ENCODE peak calls at places on chromosomes 5 and 9, in four cellular contexts. F is K562, S is HepG2, C is A549. M is an unnamed sample.

GRCh38 chr9:77014597-77015263 is 4.7 kb upstream of the FOXB2 start:
- DNase-seq in C (no peak), S (no peak), F (no peak), M (peak; percentile 53)

GRCh38 chr5:93532370-93532769 is 48.6 kb downstream of the NR2F1-AS1 start:
- DNase-seq in F (no peak), S (peak; percentile 2), C (peak; percentile 9), M (no peak)

GRCh38 chr5:146475906-146476305 is 28.8 kb downstream of the TCERG1 start:
- DNase-seq in C (no peak), S (no peak), F (no peak), M (no peak)

GRCh38 chr5:83099445-83099844 is 22.1 kb downstream of the XRCC4 start:
- DNase-seq in S (peak; percentile 41), F (no peak), C (no peak), M (no peak)

GRCh38 chr5:135026645-135027317 is 7.2 kb downstream of the PITX1 start:
- DNase-seq in F (no peak), S (no peak), C (no peak), M (no peak)

GRCh38 chr9:95874989-95875304 is 544 bp upstream of the ERCC6L2 start:
- DNase-seq in S (peak; percentile 7), F (peak; percentile 44), C (peak; percentile 52), M (peak; percentile 17)

GRCh38 chr5:9889511-9889910 is 259.4 kb upstream of the TAS2R1 start:
- DNase-seq in F (no peak), C (no peak), S (no peak), M (no peak)

GRCh38 chr9:126154182-126154827 is 172.3 kb upstream of the MVB12B start:
- DNase-seq in F (no peak), S (no peak), C (no peak), M (no peak)

GRCh38 chr5:103829585-103829984 is 267.0 kb upstream of the NUDT12 start:
- DNase-seq in C (peak; percentile 9), F (peak; percentile 17), S (no peak), M (peak; percentile 68)

GRCh38 chr5:38529955-38530644 is 26.3 kb downstream of the LIFR start:
- DNase-seq in F (no peak), C (no peak), S (no peak), M (no peak)

GRCh38 chr9:126614455-126615248 is 924 bp downstream of the LMX1B start:
- DNase-seq in C (no peak), S (no peak), F (no peak), M (peak; percentile 31)

GRCh38 chr5:164326219-164326618 is 820.8 kb downstream of the MAT2B start:
- DNase-seq in S (no peak), C (peak; percentile 4), F (peak; percentile 15), M (no peak)

GRCh38 chr5:116084231-116084630 is 594 bp upstream of the COMMD10 start:
- DNase-seq in F (peak; percentile 45), C (peak; percentile 12), S (no peak), M (no peak)

GRCh38 chr9:71783120-71783523 is 14.8 kb upstream of the CEMIP2 start:
- DNase-seq in F (no peak), S (peak; percentile 45), C (peak; percentile 49), M (no peak)

GRCh38 chr9:16521868-16522381 is 348.5 kb downstream of the BNC2 start:
- DNase-seq in S (no peak), F (no peak), C (no peak), M (no peak)

GRCh38 chr5:111774525-111774924 is 17.5 kb upstream of the NREP start:
- DNase-seq in C (no peak), F (no peak), S (no peak), M (peak; percentile 16)

GRCh38 chr5:54469655-54470054 is 14.2 kb downstream of the HSPB3 start:
- DNase-seq in C (no peak), F (no peak), S (no peak), M (no peak)

GRCh38 chr9:7936201-7936600 is 136.6 kb upstream of the DMAC1 start:
- DNase-seq in C (no peak), S (no peak), F (no peak), M (no peak)

GRCh38 chr5:93503598-93504067 is 77.4 kb downstream of the NR2F1-AS1 start:
- DNase-seq in C (peak; percentile 44), F (no peak), S (peak; percentile 3), M (no peak)

GRCh38 chr9:100324594-100325200 is 28.0 kb downstream of the TEX10 start:
- DNase-seq in F (no peak), S (peak; percentile 9), C (peak; percentile 50), M (no peak)

GRCh38 chr5:32851774-32852173 is 140.7 kb downstream of the NPR3 start:
- DNase-seq in C (no peak), S (no peak), F (no peak), M (no peak)

GRCh38 chr5:72427488-72428437 is 79.4 kb downstream of the ZNF366 start:
- DNase-seq in S (no peak), F (no peak), C (no peak), M (no peak)

GRCh38 chr5:172533399-172534228 is 79.3 kb upstream of the SH3PXD2B start:
- DNase-seq in F (no peak), S (no peak), C (no peak), M (no peak)

GRCh38 chr9:123003467-123003866 is 30.0 kb upstream of the GPR21 start:
- DNase-seq in C (no peak), F (peak; percentile 32), S (no peak), M (no peak)

GRCh38 chr5:61202213-61202612 is 39.9 kb upstream of the SMIM15 start:
- DNase-seq in F (no peak), C (no peak), S (no peak), M (no peak)

GRCh38 chr9:14888857-14889256 is 21.4 kb downstream of the FREM1 start:
- DNase-seq in C (no peak), S (no peak), F (no peak), M (no peak)

GRCh38 chr5:102223542-102224444 is 72.3 kb downstream of the SLCO4C1 start:
- DNase-seq in C (peak; percentile 45), S (peak; percentile 68), F (peak; percentile 11), M (no peak)

GRCh38 chr9:35840901-35841900 is 12.2 kb downstream of the TMEM8B start:
- DNase-seq in S (no peak), C (no peak), F (no peak), M (no peak)

GRCh38 chr9:128120741-128121465 is 6.6 kb downstream of the PTGES2 start:
- DNase-seq in F (no peak), C (no peak), S (no peak), M (no peak)

GRCh38 chr5:177332896-177333260 is 18.6 kb downstream of the LMAN2 start:
- DNase-seq in S (no peak), F (no peak), C (no peak), M (no peak)

GRCh38 chr5:83035373-83036170 is 41.6 kb downstream of the TMEM167A start:
- DNase-seq in C (no peak), F (no peak), S (no peak), M (no peak)

GRCh38 chr9:91978739-91979414 is 28.8 kb upstream of the ROR2 start:
- DNase-seq in S (no peak), F (peak; percentile 22), C (peak; percentile 57), M (peak; percentile 53)

GRCh38 chr9:76912631-76913275 is 6.8 kb upstream of the PRUNE2 start:
- DNase-seq in S (no peak), F (no peak), C (no peak), M (no peak)

GRCh38 chr9:29796291-29796952 is 2223.1 kb upstream of the C9orf72 start:
- DNase-seq in C (no peak), S (no peak), F (no peak), M (no peak)

GRCh38 chr9:128162215-128163026 is 2.4 kb downstream of the BBLN start:
- DNase-seq in C (no peak), S (no peak), F (no peak), M (no peak)

GRCh38 chr5:6287136-6287535 is 91.2 kb downstream of the MED10 start:
- DNase-seq in F (no peak), C (no peak), S (no peak), M (no peak)

GRCh38 chr5:132483661-132484385 is 6.8 kb downstream of the IRF1 start:
- DNase-seq in S (no peak), C (no peak), F (no peak), M (no peak)

GRCh38 chr9:92600742-92601261 is 65.0 kb upstream of the ECM2 start:
- DNase-seq in F (no peak), S (no peak), C (no peak), M (no peak)

GRCh38 chr5:66708368-66708767 is 112.2 kb downstream of the MAST4 start:
- DNase-seq in S (no peak), C (no peak), F (no peak), M (no peak)

GRCh38 chr9:105233836-105234235 is 10.6 kb upstream of the SLC44A1 start:
- DNase-seq in S (no peak), C (no peak), F (no peak), M (no peak)

DNA sequence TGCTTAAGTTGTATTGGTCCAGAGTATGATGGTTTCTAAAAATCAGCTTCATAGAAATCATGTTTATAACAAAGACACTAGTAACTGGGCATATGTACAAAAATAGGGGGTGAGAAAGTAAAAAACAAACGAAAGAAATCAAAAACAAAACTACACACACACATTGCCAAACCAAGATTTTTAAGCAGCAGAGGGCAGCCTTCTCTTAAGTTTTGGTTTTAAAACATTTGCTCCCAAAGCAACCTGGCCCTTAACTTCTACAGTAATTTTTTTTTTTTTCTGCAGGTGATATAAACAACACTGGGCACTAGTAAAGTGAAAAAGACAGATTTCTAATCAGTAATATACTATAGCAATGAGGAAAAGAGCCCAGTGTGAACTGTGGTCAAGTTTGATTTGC is 13.5 kb upstream of the GAPT start:
- DNase-seq in S (no peak), C (no peak), F (no peak), M (no peak)
- TF ChIP-seq CTCF in S (peak; percentile 6), C (peak; percentile 70), F (no peak), M (no peak)

GRCh38 chr9:21267806-21268657 is 28.2 kb upstream of the IFNA14 start:
- DNase-seq in C (no peak), F (no peak), S (no peak), M (no peak)
- TF ChIP-seq HMGXB4 in C (no peak), F (no peak), S (no peak), M (no peak)

DNA sequence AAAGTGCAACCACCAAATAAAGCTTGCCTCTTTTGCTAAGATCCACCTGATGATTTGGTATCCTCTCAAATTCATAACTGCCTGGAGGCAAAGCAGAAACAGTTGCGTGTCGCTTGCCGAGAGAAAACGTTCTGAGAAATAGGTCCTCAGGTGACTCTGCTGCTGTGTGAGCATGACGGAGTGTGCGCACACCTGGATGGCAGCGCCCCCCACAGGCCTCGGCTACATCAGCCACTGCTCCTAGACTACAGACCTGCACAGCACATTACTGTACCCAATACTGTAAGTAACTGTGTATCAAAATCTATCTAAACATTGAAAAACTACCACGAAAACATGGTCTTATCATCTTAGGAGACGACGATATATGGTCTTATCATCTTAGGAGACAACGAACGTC is 87.4 kb downstream of the CAMSAP1 start:
- DNase-seq in F (no peak), S (no peak), C (no peak), M (peak; percentile 52)
- TF ChIP-seq CTCF in F (peak; percentile 8), S (peak; percentile 30), C (no peak), M (peak; percentile 38)

GRCh38 chr5:153831976-153832375 is 206.7 kb downstream of the FAM114A2 start:
- DNase-seq in F (peak; percentile 73), C (peak; percentile 62), S (peak; percentile 5), M (no peak)
- TF ChIP-seq HMGXB4 in F (no peak), C (no peak), S (no peak), M (no peak)

DNA sequence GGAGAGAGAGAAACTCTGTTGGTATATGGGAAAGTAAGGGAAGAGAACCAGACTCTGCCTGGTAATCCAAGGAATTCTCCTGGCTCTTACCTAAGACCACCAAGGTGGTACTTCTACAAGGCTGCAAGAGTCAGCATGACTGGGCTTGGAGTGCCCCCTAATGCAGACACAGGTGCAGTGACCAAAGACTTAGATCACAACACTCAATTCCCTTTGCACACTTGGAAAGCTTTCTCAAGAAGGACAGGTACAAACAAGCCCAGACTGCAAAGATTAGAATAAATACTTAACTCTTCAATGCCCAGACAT is 25.2 kb downstream of the UGT3A2 start:
- DNase-seq in F (no peak), C (no peak), S (no peak), M (peak; percentile 42)
- TF ChIP-seq CTCF in F (no peak), C (no peak), S (peak; percentile 54), M (no peak)